ENCODE peak calls at places on chromosome 2, in six cellular contexts. One of them, this sample, is unnamed.

GRCh38 chr2:153268941-153269461 is 209.6 kb downstream of the RPRM start:
- DNase-seq in AG08396: no peak
- DNase-seq in hypothalamus: no peak
- DNase-seq in fibroblast of the aortic adventitia: no peak
- DNase-seq in HCEC 1CT: no peak
- DNase-seq in osteocyte: no peak
- DNase-seq in this sample: no peak

GRCh38 chr2:158686166-158686792 is 108.8 kb upstream of the DAPL1 start:
- DNase-seq in HCEC 1CT: no peak
- DNase-seq in hypothalamus: peak; percentile 66
- DNase-seq in osteocyte: peak; percentile 30
- DNase-seq in AG08396: peak; percentile 19
- DNase-seq in fibroblast of the aortic adventitia: peak; percentile 12
- DNase-seq in this sample: peak; percentile 12

GRCh38 chr2:23526114-23526513 is 141.1 kb downstream of the KLHL29 start:
- DNase-seq in HCEC 1CT: no peak
- DNase-seq in fibroblast of the aortic adventitia: no peak
- DNase-seq in osteocyte: no peak
- DNase-seq in hypothalamus: no peak
- DNase-seq in AG08396: no peak
- DNase-seq in this sample: no peak

GRCh38 chr2:105800036-105800755 is 55.5 kb downstream of the NCK2 start:
- DNase-seq in HCEC 1CT: peak; percentile 20
- DNase-seq in osteocyte: no peak
- DNase-seq in fibroblast of the aortic adventitia: peak; percentile 63
- DNase-seq in hypothalamus: no peak
- DNase-seq in AG08396: no peak
- DNase-seq in this sample: no peak

GRCh38 chr2:176931588-176932563 is 280.7 kb upstream of the HNRNPA3 start:
- DNase-seq in HCEC 1CT: peak; percentile 36
- DNase-seq in hypothalamus: no peak
- DNase-seq in fibroblast of the aortic adventitia: peak; percentile 16
- DNase-seq in AG08396: no peak
- DNase-seq in osteocyte: no peak
- DNase-seq in this sample: peak; percentile 41

GRCh38 chr2:181586569-181587076 is 70.3 kb downstream of the CERKL start:
- DNase-seq in fibroblast of the aortic adventitia: no peak
- DNase-seq in HCEC 1CT: no peak
- DNase-seq in hypothalamus: no peak
- DNase-seq in AG08396: no peak
- DNase-seq in osteocyte: no peak
- DNase-seq in this sample: peak; percentile 3

GRCh38 chr2:210169871-210170441 is 1.3 kb downstream of the KANSL1L start:
- DNase-seq in HCEC 1CT: peak; percentile 77
- DNase-seq in fibroblast of the aortic adventitia: peak; percentile 84
- DNase-seq in osteocyte: no peak
- DNase-seq in AG08396: peak; percentile 27
- DNase-seq in hypothalamus: no peak
- DNase-seq in this sample: no peak

GRCh38 chr2:151053661-151053990 is 208.0 kb downstream of the RBM43 start:
- DNase-seq in HCEC 1CT: peak; percentile 54
- DNase-seq in hypothalamus: no peak
- DNase-seq in osteocyte: no peak
- DNase-seq in AG08396: no peak
- DNase-seq in fibroblast of the aortic adventitia: peak; percentile 37
- DNase-seq in this sample: no peak

GRCh38 chr2:120736955-120737801 is 1.5 kb downstream of the GLI2 start:
- DNase-seq in osteocyte: peak; percentile 90
- DNase-seq in AG08396: peak; percentile 85
- DNase-seq in HCEC 1CT: peak; percentile 85
- DNase-seq in hypothalamus: peak; percentile 19
- DNase-seq in fibroblast of the aortic adventitia: peak; percentile 92
- DNase-seq in this sample: peak; percentile 93

GRCh38 chr2:19158899-19159298 is 199.5 kb downstream of the OSR1 start:
- DNase-seq in osteocyte: no peak
- DNase-seq in fibroblast of the aortic adventitia: no peak
- DNase-seq in hypothalamus: no peak
- DNase-seq in HCEC 1CT: no peak
- DNase-seq in AG08396: no peak
- DNase-seq in this sample: no peak

GRCh38 chr2:52117299-52117698 is 1085.4 kb upstream of the NRXN1 start:
- DNase-seq in HCEC 1CT: peak; percentile 59
- DNase-seq in osteocyte: no peak
- DNase-seq in AG08396: no peak
- DNase-seq in fibroblast of the aortic adventitia: peak; percentile 58
- DNase-seq in hypothalamus: no peak
- DNase-seq in this sample: peak; percentile 3

GRCh38 chr2:120358734-120359465 is 13.0 kb downstream of the INHBB start:
- DNase-seq in hypothalamus: no peak
- DNase-seq in HCEC 1CT: no peak
- DNase-seq in fibroblast of the aortic adventitia: no peak
- DNase-seq in AG08396: no peak
- DNase-seq in osteocyte: no peak
- DNase-seq in this sample: no peak